ENCODE peak calls at places on chromosomes 5 and 9, in eight cellular contexts. One of them, this sample, is unnamed.

GRCh38 chr5:179253730-179254129 is 91.5 kb downstream of the ADAMTS2 start:
- DNase-seq in Calu3: no peak
- DNase-seq in RWPE1: no peak
- DNase-seq in AG10803: no peak
- DNase-seq in pancreas: no peak
- DNase-seq in spleen: peak
- DNase-seq in heart right ventricle: no peak
- DNase-seq in heart left ventricle: no peak
- DNase-seq in this sample: no peak

GRCh38 chr9:89739531-89740315 is 134.9 kb downstream of the GADD45G start:
- DNase-seq in spleen: no peak
- DNase-seq in RWPE1: no peak
- DNase-seq in heart right ventricle: no peak
- DNase-seq in Calu3: no peak
- DNase-seq in pancreas: no peak
- DNase-seq in heart left ventricle: no peak
- DNase-seq in AG10803: no peak
- DNase-seq in this sample: no peak

GRCh38 chr9:123927625-123928308 is 2.2 kb downstream of the DENND1A start:
- DNase-seq in heart right ventricle: no peak
- DNase-seq in RWPE1: peak
- DNase-seq in Calu3: no peak
- DNase-seq in pancreas: no peak
- DNase-seq in heart left ventricle: no peak
- DNase-seq in spleen: no peak
- DNase-seq in AG10803: peak
- DNase-seq in this sample: no peak

GRCh38 chr5:138990986-138991645 is 116.0 kb upstream of the LRRTM2 start:
- DNase-seq in pancreas: no peak
- DNase-seq in Calu3: no peak
- DNase-seq in RWPE1: no peak
- DNase-seq in AG10803: no peak
- DNase-seq in spleen: no peak
- DNase-seq in heart left ventricle: no peak
- DNase-seq in heart right ventricle: no peak
- DNase-seq in this sample: no peak

GRCh38 chr5:98796197-98796972 is 22.9 kb downstream of the RGMB start:
- DNase-seq in AG10803: peak
- DNase-seq in spleen: no peak
- DNase-seq in RWPE1: peak
- DNase-seq in pancreas: no peak
- DNase-seq in heart left ventricle: no peak
- DNase-seq in Calu3: peak
- DNase-seq in heart right ventricle: no peak
- DNase-seq in this sample: no peak

GRCh38 chr5:35478856-35479682 is 138.6 kb upstream of the SPEF2 start:
- DNase-seq in heart right ventricle: no peak
- DNase-seq in Calu3: peak
- DNase-seq in AG10803: peak
- DNase-seq in spleen: no peak
- DNase-seq in RWPE1: peak
- DNase-seq in heart left ventricle: no peak
- DNase-seq in pancreas: no peak
- DNase-seq in this sample: no peak

GRCh38 chr9:123395276-123396006 is 39.4 kb downstream of the CRB2 start:
- DNase-seq in heart left ventricle: no peak
- DNase-seq in AG10803: no peak
- DNase-seq in Calu3: no peak
- DNase-seq in spleen: no peak
- DNase-seq in RWPE1: no peak
- DNase-seq in heart right ventricle: no peak
- DNase-seq in pancreas: no peak
- DNase-seq in this sample: no peak

GRCh38 chr5:127995556-127995955 is 88.0 kb upstream of the SLC12A2 start:
- DNase-seq in spleen: no peak
- DNase-seq in Calu3: no peak
- DNase-seq in pancreas: no peak
- DNase-seq in heart right ventricle: no peak
- DNase-seq in AG10803: peak
- DNase-seq in heart left ventricle: no peak
- DNase-seq in RWPE1: no peak
- DNase-seq in this sample: no peak

GRCh38 chr9:3856592-3856991 is 330.8 kb upstream of the RFX3 start:
- DNase-seq in pancreas: no peak
- DNase-seq in spleen: no peak
- DNase-seq in RWPE1: no peak
- DNase-seq in heart left ventricle: no peak
- DNase-seq in Calu3: no peak
- DNase-seq in AG10803: no peak
- DNase-seq in heart right ventricle: no peak
- DNase-seq in this sample: no peak

GRCh38 chr9:91949946-91950664 is at the start of gene ROR2:
- DNase-seq in spleen: peak
- DNase-seq in heart right ventricle: peak
- DNase-seq in heart left ventricle: peak
- DNase-seq in RWPE1: peak
- DNase-seq in Calu3: peak
- DNase-seq in AG10803: peak
- DNase-seq in pancreas: peak
- DNase-seq in this sample: no peak

GRCh38 chr9:85871008-85871407 is 69.9 kb upstream of the NAA35 start:
- DNase-seq in heart left ventricle: no peak
- DNase-seq in heart right ventricle: no peak
- DNase-seq in AG10803: no peak
- DNase-seq in RWPE1: no peak
- DNase-seq in pancreas: no peak
- DNase-seq in Calu3: no peak
- DNase-seq in spleen: no peak
- DNase-seq in this sample: no peak

GRCh38 chr5:169584998-169585451 is 1.5 kb downstream of the SPDL1 start:
- DNase-seq in AG10803: no peak
- DNase-seq in heart right ventricle: no peak
- DNase-seq in spleen: no peak
- DNase-seq in Calu3: no peak
- DNase-seq in RWPE1: no peak
- DNase-seq in pancreas: no peak
- DNase-seq in heart left ventricle: no peak
- DNase-seq in this sample: no peak

GRCh38 chr5:434443-435146 is 8.4 kb upstream of the EXOC3 start:
- DNase-seq in AG10803: no peak
- DNase-seq in Calu3: no peak
- DNase-seq in pancreas: no peak
- DNase-seq in spleen: peak
- DNase-seq in heart left ventricle: no peak
- DNase-seq in heart right ventricle: no peak
- DNase-seq in RWPE1: no peak
- DNase-seq in this sample: no peak

GRCh38 chr5:437281-437771 is 5.7 kb upstream of the EXOC3 start:
- DNase-seq in AG10803: no peak
- DNase-seq in pancreas: no peak
- DNase-seq in spleen: peak
- DNase-seq in RWPE1: no peak
- DNase-seq in Calu3: no peak
- DNase-seq in heart left ventricle: no peak
- DNase-seq in heart right ventricle: peak
- DNase-seq in this sample: no peak

GRCh38 chr5:435156-435790 is 7.7 kb upstream of the EXOC3 start:
- DNase-seq in RWPE1: no peak
- DNase-seq in heart left ventricle: no peak
- DNase-seq in spleen: no peak
- DNase-seq in Calu3: no peak
- DNase-seq in pancreas: no peak
- DNase-seq in AG10803: no peak
- DNase-seq in heart right ventricle: no peak
- DNase-seq in this sample: no peak

GRCh38 chr5:436641-436975 is 6.4 kb upstream of the EXOC3 start:
- DNase-seq in Calu3: no peak
- DNase-seq in heart left ventricle: no peak
- DNase-seq in AG10803: no peak
- DNase-seq in pancreas: no peak
- DNase-seq in spleen: no peak
- DNase-seq in RWPE1: no peak
- DNase-seq in heart right ventricle: peak
- DNase-seq in this sample: no peak

DNA sequence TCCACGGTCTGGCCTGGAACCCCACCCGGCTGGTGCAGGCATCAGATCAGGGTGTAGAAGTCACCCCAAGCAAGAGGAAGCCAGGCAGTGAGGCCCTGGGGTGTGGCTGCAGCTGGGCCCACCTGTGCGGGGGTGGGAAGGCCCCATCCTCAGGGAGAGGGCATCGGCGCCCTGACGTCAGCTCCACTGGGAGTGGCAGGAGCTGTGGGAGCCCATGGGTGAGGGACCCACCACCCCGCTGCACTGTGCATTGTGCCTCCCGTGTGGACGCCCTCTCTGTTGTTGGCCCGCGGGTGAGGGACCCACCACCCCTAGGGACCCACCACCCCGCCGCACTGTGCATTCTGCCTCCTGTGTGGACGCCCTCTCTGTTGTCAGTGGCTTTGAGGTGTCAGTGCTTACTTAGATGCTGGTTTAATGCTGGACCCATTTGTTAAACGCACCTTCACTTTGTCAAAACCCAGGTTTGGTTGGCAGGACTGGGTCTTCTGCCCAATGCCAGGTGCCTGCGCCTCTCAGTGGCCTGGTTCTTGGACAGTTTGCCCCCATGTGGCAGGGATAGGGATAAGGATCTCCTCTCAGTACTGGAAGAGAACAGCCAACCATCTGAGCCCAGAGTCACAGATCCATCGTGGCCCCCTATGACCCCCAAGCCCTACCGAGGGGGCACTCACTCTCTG is 6.9 kb upstream of the EXOC3 start:
- DNase-seq in pancreas: no peak
- DNase-seq in heart left ventricle: no peak
- DNase-seq in Calu3: peak
- DNase-seq in RWPE1: peak
- DNase-seq in spleen: peak
- DNase-seq in AG10803: peak
- DNase-seq in heart right ventricle: no peak
- DNase-seq in this sample: no peak
- TF ChIP-seq CTCF in pancreas: no peak
- TF ChIP-seq CTCF in heart left ventricle: no peak
- TF ChIP-seq CTCF in Calu3: no peak
- TF ChIP-seq CTCF in RWPE1: peak
- TF ChIP-seq CTCF in spleen: no peak
- TF ChIP-seq CTCF in AG10803: peak
- TF ChIP-seq CTCF in heart right ventricle: no peak
- TF ChIP-seq CTCF in this sample: no peak

GRCh38 chr5:155699385-155699784 is 627.6 kb upstream of the SGCD start:
- DNase-seq in Calu3: no peak
- DNase-seq in AG10803: no peak
- DNase-seq in spleen: no peak
- DNase-seq in heart right ventricle: no peak
- DNase-seq in pancreas: no peak
- DNase-seq in heart left ventricle: no peak
- DNase-seq in RWPE1: no peak
- DNase-seq in this sample: no peak
- TF ChIP-seq CTCF in Calu3: no peak
- TF ChIP-seq CTCF in AG10803: no peak
- TF ChIP-seq CTCF in spleen: no peak
- TF ChIP-seq CTCF in heart right ventricle: no peak
- TF ChIP-seq CTCF in pancreas: no peak
- TF ChIP-seq CTCF in heart left ventricle: no peak
- TF ChIP-seq CTCF in RWPE1: no peak
- TF ChIP-seq CTCF in this sample: no peak

GRCh38 chr9:13719981-13720380 is 440.5 kb upstream of the MPDZ start:
- DNase-seq in Calu3: no peak
- DNase-seq in heart right ventricle: no peak
- DNase-seq in RWPE1: no peak
- DNase-seq in heart left ventricle: no peak
- DNase-seq in AG10803: peak
- DNase-seq in pancreas: no peak
- DNase-seq in spleen: no peak
- DNase-seq in this sample: no peak

GRCh38 chr9:13718539-13718938 is 439.0 kb upstream of the MPDZ start:
- DNase-seq in RWPE1: no peak
- DNase-seq in Calu3: no peak
- DNase-seq in pancreas: no peak
- DNase-seq in heart right ventricle: no peak
- DNase-seq in heart left ventricle: no peak
- DNase-seq in spleen: no peak
- DNase-seq in AG10803: no peak
- DNase-seq in this sample: no peak

GRCh38 chr9:13718086-13718485 is 438.6 kb upstream of the MPDZ start:
- DNase-seq in RWPE1: no peak
- DNase-seq in AG10803: peak
- DNase-seq in heart right ventricle: no peak
- DNase-seq in spleen: no peak
- DNase-seq in Calu3: no peak
- DNase-seq in heart left ventricle: no peak
- DNase-seq in pancreas: no peak
- DNase-seq in this sample: no peak

GRCh38 chr9:13717356-13718057 is 438.0 kb upstream of the MPDZ start:
- DNase-seq in Calu3: no peak
- DNase-seq in AG10803: no peak
- DNase-seq in pancreas: no peak
- DNase-seq in spleen: no peak
- DNase-seq in RWPE1: no peak
- DNase-seq in heart left ventricle: no peak
- DNase-seq in heart right ventricle: no peak
- DNase-seq in this sample: no peak

GRCh38 chr9:13719410-13719809 is 439.9 kb upstream of the MPDZ start:
- DNase-seq in heart left ventricle: no peak
- DNase-seq in pancreas: no peak
- DNase-seq in spleen: no peak
- DNase-seq in RWPE1: no peak
- DNase-seq in AG10803: no peak
- DNase-seq in Calu3: no peak
- DNase-seq in heart right ventricle: no peak
- DNase-seq in this sample: no peak
- TF ChIP-seq CTCF in heart left ventricle: no peak
- TF ChIP-seq CTCF in pancreas: no peak
- TF ChIP-seq CTCF in spleen: no peak
- TF ChIP-seq CTCF in RWPE1: no peak
- TF ChIP-seq CTCF in AG10803: no peak
- TF ChIP-seq CTCF in Calu3: no peak
- TF ChIP-seq CTCF in heart right ventricle: no peak
- TF ChIP-seq CTCF in this sample: no peak

GRCh38 chr9:34625087-34625486 is 3.8 kb downstream of the ARID3C start:
- DNase-seq in AG10803: no peak
- DNase-seq in Calu3: no peak
- DNase-seq in heart left ventricle: no peak
- DNase-seq in pancreas: no peak
- DNase-seq in spleen: no peak
- DNase-seq in heart right ventricle: no peak
- DNase-seq in RWPE1: no peak
- DNase-seq in this sample: no peak

GRCh38 chr9:34615132-34615531 is 3.2 kb upstream of the RPP25L start:
- DNase-seq in heart right ventricle: no peak
- DNase-seq in heart left ventricle: no peak
- DNase-seq in RWPE1: no peak
- DNase-seq in spleen: no peak
- DNase-seq in pancreas: no peak
- DNase-seq in Calu3: no peak
- DNase-seq in AG10803: no peak
- DNase-seq in this sample: no peak

GRCh38 chr9:34623386-34624235 is 3.3 kb upstream of the DCTN3 start:
- DNase-seq in pancreas: no peak
- DNase-seq in AG10803: no peak
- DNase-seq in RWPE1: no peak
- DNase-seq in heart right ventricle: no peak
- DNase-seq in heart left ventricle: no peak
- DNase-seq in spleen: peak
- DNase-seq in Calu3: no peak
- DNase-seq in this sample: no peak

GRCh38 chr9:34624475-34624984 is 4.2 kb upstream of the DCTN3 start:
- DNase-seq in spleen: no peak
- DNase-seq in heart left ventricle: no peak
- DNase-seq in RWPE1: no peak
- DNase-seq in heart right ventricle: no peak
- DNase-seq in pancreas: no peak
- DNase-seq in Calu3: no peak
- DNase-seq in AG10803: no peak
- DNase-seq in this sample: no peak

GRCh38 chr9:34620061-34620994 is at the start of gene DCTN3:
- DNase-seq in heart right ventricle: peak
- DNase-seq in pancreas: peak
- DNase-seq in AG10803: peak
- DNase-seq in spleen: peak
- DNase-seq in heart left ventricle: peak
- DNase-seq in Calu3: peak
- DNase-seq in RWPE1: peak
- DNase-seq in this sample: peak
- TF ChIP-seq CTCF in heart right ventricle: no peak
- TF ChIP-seq CTCF in pancreas: no peak
- TF ChIP-seq CTCF in AG10803: no peak
- TF ChIP-seq CTCF in spleen: no peak
- TF ChIP-seq CTCF in heart left ventricle: no peak
- TF ChIP-seq CTCF in Calu3: no peak
- TF ChIP-seq CTCF in RWPE1: no peak
- TF ChIP-seq CTCF in this sample: no peak